ENCODE peak calls at places on chromosomes 6 and 20, in four cellular contexts. Q, M, O and K are unnamed samples.

GRCh38 chr6:379367-380181 is 12.0 kb upstream of the IRF4 start:
- DNase-seq in O (no peak), Q (no peak), M (peak; percentile 56), K (no peak)

GRCh38 chr20:19889011-19889953 is 127.9 kb upstream of the NAA20 start:
- DNase-seq in Q (peak; percentile 48), M (peak; percentile 31), O (no peak), K (no peak)

GRCh38 chr6:158500016-158500735 is 59.7 kb upstream of the TMEM181 start:
- DNase-seq in M (no peak), O (no peak), Q (peak; percentile 53), K (no peak)

GRCh38 chr20:17843246-17844132 is 125.1 kb downstream of the SNX5 start:
- DNase-seq in O (peak; percentile 11), M (no peak), Q (peak; percentile 74), K (peak; percentile 84)

GRCh38 chr6:129104131-129104530 is 221.2 kb downstream of the LAMA2 start:
- DNase-seq in M (no peak), O (no peak), Q (no peak), K (no peak)

GRCh38 chr6:72350256-72350875 is 271.5 kb upstream of the KCNQ5 start:
- DNase-seq in O (no peak), M (no peak), Q (no peak), K (no peak)

GRCh38 chr6:142942805-142943227 is 2.2 kb downstream of the HIVEP2 start:
- DNase-seq in O (no peak), Q (no peak), M (no peak), K (no peak)

GRCh38 chr20:2946988-2947961 is 74.0 kb downstream of the PTPRA start:
- DNase-seq in M (no peak), O (no peak), Q (no peak), K (no peak)

GRCh38 chr6:130961148-130961547 is 101.9 kb downstream of the EPB41L2 start:
- DNase-seq in O (no peak), M (no peak), Q (no peak), K (no peak)

GRCh38 chr6:143936986-143937765 is 70.9 kb downstream of the PLAGL1 start:
- DNase-seq in Q (no peak), M (no peak), O (no peak), K (no peak)

GRCh38 chr6:42224222-42225042 is 6.8 kb upstream of the MRPS10 start:
- DNase-seq in M (no peak), Q (peak; percentile 65), O (peak; percentile 17), K (no peak)

GRCh38 chr6:20661721-20662120 is 127.5 kb downstream of the CDKAL1 start:
- DNase-seq in Q (no peak), M (no peak), O (no peak), K (no peak)

GRCh38 chr6:7188492-7188891 is 80.7 kb downstream of the RREB1 start:
- DNase-seq in M (no peak), O (no peak), Q (no peak), K (no peak)